ENCODE peak calls at places on chromosomes 11 and 22, in four cellular contexts. H, S, E and L are unnamed samples. For H3K36me3 and H3K4me1, the result is how much of the 10 kb centered on the place peaks cover.

GRCh38 chr11:119206512-119207299 is 567 bp downstream of the CBL start:
- DNase-seq in E (peak), H (peak), S (no peak), L (peak)

GRCh38 chr22:17828502-17829080 is 54.3 kb upstream of the BID start:
- DNase-seq in E (no peak), S (no peak), H (no peak), L (no peak)

GRCh38 chr11:35031869-35032268 is 107.1 kb upstream of the CD44 start:
- DNase-seq in E (no peak), S (no peak), H (no peak), L (no peak)

GRCh38 chr11:106821291-106821690 is 197.0 kb downstream of the GUCY1A2 start:
- DNase-seq in H (no peak), E (no peak), S (no peak), L (no peak)

GRCh38 chr22:24441406-24442351 is 14.3 kb downstream of the ADORA2A start:
- DNase-seq in E (no peak), S (no peak), H (no peak), L (peak)

GRCh38 chr11:116890193-116890592 is 52.8 kb upstream of the APOA1 start:
- DNase-seq in S (no peak), E (no peak), H (no peak), L (no peak)

GRCh38 chr22:37676691-37677627 is 1.5 kb downstream of the LGALS1 start:
- DNase-seq in E (peak), H (peak), S (peak), L (peak)

GRCh38 chr11:122085712-122086111 is 30.3 kb downstream of the BLID start:
- DNase-seq in H (no peak), E (no peak), S (no peak), L (no peak)

GRCh38 chr11:117830674-117831351 is 6.3 kb upstream of the FXYD2 start:
- DNase-seq in S (no peak), E (peak), H (no peak), L (no peak)

GRCh38 chr22:30221121-30221992 is 25.2 kb downstream of the LIF start:
- DNase-seq in E (no peak), H (no peak), S (no peak), L (no peak)

GRCh38 chr22:36368359-36368983 is 19.3 kb downstream of the MYH9 start:
- DNase-seq in H (no peak), E (no peak), S (no peak), L (no peak)

GRCh38 chr11:103529217-103529684 is 420.0 kb downstream of the DYNC2H1 start:
- DNase-seq in H (no peak), S (no peak), E (no peak), L (no peak)

GRCh38 chr11:115903179-115903578 is 399.0 kb upstream of the CADM1 start:
- DNase-seq in H (no peak), E (no peak), S (no peak), L (no peak)

GRCh38 chr22:29531419-29531818 is 22.1 kb downstream of the THOC5 start:
- DNase-seq in H (no peak), E (no peak), S (no peak), L (no peak)

GRCh38 chr11:104372111-104372510 is 208.2 kb upstream of the PDGFD start:
- DNase-seq in E (no peak), H (no peak), S (no peak), L (no peak)

GRCh38 chr22:38989461-38989860 is 7.3 kb downstream of the APOBEC3B start:
- DNase-seq in S (no peak), E (no peak), H (no peak), L (no peak)

GRCh38 chr22:26479792-26480610 is 3.6 kb downstream of the HPS4 start:
- DNase-seq in S (no peak), E (no peak), H (no peak), L (no peak)

GRCh38 chr22:36948273-36949055 is 35.0 kb downstream of the CSF2RB start:
- DNase-seq in H (no peak), E (no peak), S (no peak), L (no peak)

GRCh38 chr22:44391481-44392445 is 79.0 kb upstream of the SHISAL1 start:
- DNase-seq in H (peak), S (peak), E (no peak), L (peak)

GRCh38 chr22:20430641-20431519 is 6.7 kb downstream of the SCARF2 start:
- DNase-seq in H (peak), S (peak), E (peak), L (peak)

GRCh38 chr11:1570896-1571759 is 943 bp downstream of the DUSP8 start:
- DNase-seq in H (peak), S (peak), E (no peak), L (no peak)

GRCh38 chr11:92266821-92267220 is 42.2 kb downstream of the FAT3 start:
- DNase-seq in H (no peak), E (no peak), S (no peak), L (no peak)

GRCh38 chr11:4095509-4096230 is 1.1 kb downstream of the RRM1 start:
- DNase-seq in H (no peak), E (no peak), S (no peak), L (no peak)

GRCh38 chr11:68430801-68431200 is 29.8 kb upstream of the PPP6R3 start:
- DNase-seq in H (no peak), S (peak), E (no peak), L (no peak)

GRCh38 chr11:78290293-78291176 is 101.8 kb downstream of the USP35 start:
- DNase-seq in S (no peak), E (no peak), H (no peak), L (no peak)

GRCh38 chr11:4006946-4007680 is 87.5 kb upstream of the RRM1 start:
- DNase-seq in S (no peak), E (no peak), H (no peak), L (no peak)

GRCh38 chr22:40525250-40525884 is 111.2 kb downstream of the MRTFA start:
- DNase-seq in S (peak), E (peak), H (peak), L (peak)

GRCh38 chr22:23061471-23062280 is 8.6 kb upstream of the GNAZ start:
- DNase-seq in H (peak), E (peak), S (peak), L (no peak)

GRCh38 chr11:18392434-18393321 is 1.7 kb upstream of the LDHA start:
- DNase-seq in E (peak), H (no peak), S (no peak), L (no peak)

GRCh38 chr22:27377901-27378300 is 423.7 kb downstream of the MN1 start:
- DNase-seq in E (peak), S (no peak), H (no peak), L (no peak)

GRCh38 chr22:27677895-27678458 is 123.6 kb downstream of the MN1 start:
- DNase-seq in S (no peak), H (no peak), E (no peak), L (no peak)

GRCh38 chr22:42937164-42937854 is 77.6 kb downstream of the PACSIN2 start:
- DNase-seq in E (no peak), S (peak), H (peak), L (no peak)

GRCh38 chr11:27464155-27464759 is 8.3 kb downstream of the LGR4 start:
- DNase-seq in S (no peak), E (no peak), H (no peak), L (no peak)

GRCh38 chr11:83566948-83567347 is 280.8 kb upstream of the CCDC90B start:
- DNase-seq in H (no peak), E (no peak), S (no peak), L (no peak)

GRCh38 chr22:27546157-27546556 is 255.4 kb downstream of the MN1 start:
- DNase-seq in S (no peak), E (no peak), H (no peak), L (no peak)

GRCh38 chr11:9566561-9567063 is 6.9 kb upstream of the WEE1 start:
- DNase-seq in E (no peak), H (no peak), S (no peak), L (no peak)

GRCh38 chr11:117933930-117934329 is 4.7 kb upstream of the TMPRSS13 start:
- DNase-seq in S (no peak), H (no peak), E (no peak), L (no peak)

DNA sequence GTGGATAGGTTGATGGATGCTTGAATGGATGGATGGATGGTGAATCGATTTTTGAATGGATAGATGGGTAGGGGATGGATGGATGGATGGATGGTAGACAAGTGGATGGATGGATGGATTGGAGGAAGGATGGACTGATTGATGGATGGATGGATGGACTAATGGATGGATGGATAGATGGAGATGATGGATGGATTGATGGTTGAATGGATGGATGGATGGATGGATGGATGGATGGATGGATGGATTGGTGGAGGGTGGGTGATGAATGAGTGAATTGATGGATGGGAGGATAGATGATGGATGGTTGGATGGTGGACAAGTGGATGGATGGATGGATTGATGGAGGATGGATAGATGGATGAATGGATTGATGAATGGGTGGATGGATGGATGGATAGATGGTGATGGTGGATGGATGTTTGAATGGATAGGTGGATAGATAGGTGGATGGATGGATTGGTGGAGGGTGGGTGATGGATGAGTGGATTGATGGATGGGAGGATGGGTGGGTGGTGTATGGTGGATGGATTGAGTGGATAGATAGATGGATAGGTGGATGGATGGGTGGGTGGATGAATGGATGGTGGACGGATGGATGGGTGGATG is 1140.9 kb downstream of the BRD1 start:
- DNase-seq in H (no peak), S (no peak), E (no peak), L (no peak)
- TF ChIP-seq CTCF in H (no peak), S (no peak), E (no peak), L (no peak)

GRCh38 chr11:43903086-43903485 is 22.5 kb downstream of the ALKBH3 start:
- DNase-seq in S (no peak), E (no peak), H (no peak), L (no peak)
- H3K36me3 ChIP-seq in S (under half), E (under half), H (half or more), L (under half)

GRCh38 chr11:55791606-55792005 is 3.8 kb upstream of the OR5D14 start:
- DNase-seq in H (no peak), E (no peak), S (no peak), L (no peak)

GRCh38 chr11:55795256-55795655 is at the start of gene OR5D14:
- DNase-seq in E (no peak), S (no peak), H (no peak), L (no peak)

DNA sequence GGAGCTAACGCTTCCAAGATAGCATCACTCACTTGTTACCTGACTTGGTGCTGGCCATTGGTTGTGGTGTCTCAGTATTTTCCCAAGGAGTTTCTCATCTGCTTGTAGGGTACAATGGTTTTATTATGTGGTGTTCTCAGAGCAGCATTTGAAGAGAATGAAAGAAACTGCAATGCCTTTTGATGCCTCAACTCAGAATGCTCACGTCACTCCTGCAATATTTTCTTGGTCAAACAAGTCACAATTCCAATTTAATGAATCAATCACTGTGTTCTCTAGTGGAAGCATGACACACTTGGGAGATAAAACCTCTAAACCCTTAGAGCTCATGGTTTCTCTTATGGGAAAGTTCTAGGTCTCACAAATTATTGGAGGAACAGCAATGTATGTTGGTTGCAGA is 2.0 kb upstream of the OR5D14 start:
- DNase-seq in S (no peak), H (no peak), E (no peak), L (no peak)
- H3K4me1 ChIP-seq in S (under half), H (under half), E (under half), L (under half)

GRCh38 chr11:72331761-72332160 is 87.8 kb upstream of the PHOX2A start:
- DNase-seq in H (no peak), S (no peak), E (no peak), L (no peak)

GRCh38 chr11:72330131-72330727 is 86.3 kb upstream of the PHOX2A start:
- DNase-seq in E (no peak), H (no peak), S (no peak), L (no peak)

GRCh38 chr11:72326151-72326842 is 82.3 kb upstream of the PHOX2A start:
- DNase-seq in H (no peak), E (no peak), S (no peak), L (no peak)

GRCh38 chr11:72333657-72334056 is 89.7 kb upstream of the PHOX2A start:
- DNase-seq in H (no peak), S (no peak), E (no peak), L (no peak)

DNA sequence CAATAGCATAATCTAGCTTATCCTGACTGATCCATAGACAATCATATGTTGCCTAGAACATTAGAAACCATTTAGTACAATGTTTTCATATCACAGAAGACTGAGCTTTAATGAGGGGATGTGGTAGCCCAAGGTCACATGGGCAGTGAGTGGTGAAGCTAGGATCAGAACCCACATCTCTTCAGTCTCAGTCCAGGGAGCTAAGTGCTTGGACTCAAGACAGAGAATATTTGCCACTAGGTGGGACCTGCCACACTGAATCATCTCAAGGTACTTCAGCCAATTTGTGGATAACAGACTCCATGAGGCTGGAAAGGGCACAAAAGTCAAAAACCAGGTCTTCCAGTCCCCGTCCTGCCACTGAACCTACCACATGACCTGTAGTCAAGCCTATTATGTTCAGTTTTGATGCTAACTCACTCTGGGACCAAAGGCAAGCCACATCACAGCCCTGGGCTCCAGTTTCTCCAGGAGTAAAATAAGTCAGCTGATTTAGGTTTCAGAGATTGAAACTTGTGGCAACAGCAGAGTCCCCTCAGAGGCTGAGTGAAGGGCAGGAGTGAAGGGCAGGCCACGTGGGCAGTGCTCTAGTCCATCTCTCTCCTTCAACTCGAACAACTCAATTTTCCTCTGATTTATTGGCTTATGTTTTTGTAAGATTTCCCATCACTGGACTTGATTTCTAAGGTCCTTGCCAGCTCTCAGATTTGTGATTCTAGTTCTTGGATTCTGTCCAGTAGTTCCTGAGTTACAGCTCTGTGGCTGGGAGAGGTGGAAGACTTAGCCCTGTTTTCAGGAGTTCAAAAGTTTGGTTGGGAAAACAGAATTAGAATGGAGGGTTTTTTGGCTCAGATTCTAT is 84.6 kb upstream of the PHOX2A start:
- DNase-seq in H (no peak), E (no peak), S (no peak), L (no peak)
- TF ChIP-seq CTCF in H (no peak), E (no peak), S (no peak), L (peak)

GRCh38 chr22:31615940-31616314 is 46.1 kb downstream of the PISD start:
- DNase-seq in H (no peak), S (no peak), E (no peak), L (no peak)
- H3K36me3 ChIP-seq in H (under half), S (under half), E (under half), L (under half)

DNA sequence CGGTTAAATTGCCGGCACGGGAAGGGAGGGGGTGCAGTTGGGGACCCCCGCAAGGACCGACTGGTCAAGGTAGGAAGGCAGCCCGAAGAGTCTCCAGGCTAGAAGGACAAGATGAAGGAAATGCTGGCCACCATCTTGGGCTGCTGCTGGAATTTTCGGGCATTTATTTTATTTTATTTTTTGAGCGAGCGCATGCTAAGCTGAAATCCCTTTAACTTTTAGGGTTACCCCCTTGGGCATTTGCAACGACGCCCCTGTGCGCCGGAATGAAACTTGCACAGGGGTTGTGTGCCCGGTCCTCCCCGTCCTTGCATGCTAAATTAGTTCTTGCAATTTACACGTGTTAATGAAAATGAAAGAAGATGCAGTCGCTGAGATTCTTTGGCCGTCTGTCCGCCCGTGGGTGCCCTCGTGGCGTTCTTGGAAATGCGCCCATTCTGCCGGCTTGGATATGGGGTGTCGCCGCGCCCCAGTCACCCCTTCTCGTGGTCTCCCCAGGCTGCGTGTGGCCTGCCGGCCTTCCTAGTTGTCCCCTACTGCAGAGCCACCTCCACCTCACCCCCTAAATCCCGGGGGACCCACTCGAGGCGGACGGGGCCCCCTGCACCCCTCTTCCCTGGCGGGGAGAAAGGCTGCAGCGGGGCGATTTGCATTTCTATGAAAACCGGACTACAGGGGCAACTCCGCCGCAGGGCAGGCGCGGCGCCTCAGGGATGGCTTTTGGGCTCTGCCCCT is 529 bp upstream of the CCND1 start:
- DNase-seq in H (peak), S (peak), E (no peak), L (peak)
- H3K4me1 ChIP-seq in H (half or more), S (half or more), E (under half), L (half or more)